ENCODE peak calls at places on chromosomes 11 and 22, in seven cellular contexts. T, U, W, Y, O, V and P are unnamed samples.

GRCh38 chr11:35013514-35014191 is 97.2 kb downstream of the PDHX start:
- DNase-seq in T (no peak), U (peak), W (no peak), Y (no peak), O (peak), V (no peak), P (no peak)

GRCh38 chr22:37508431-37508963 is 10.7 kb downstream of the CARD10 start:
- DNase-seq in T (peak), U (no peak), W (no peak), Y (no peak), O (no peak), V (no peak), P (no peak)

GRCh38 chr22:37569921-37570660 is 9.8 kb downstream of the LGALS2 start:
- DNase-seq in T (peak), U (no peak), W (peak), Y (no peak), O (no peak), V (no peak), P (no peak)

GRCh38 chr11:19076744-19077589 is 16.4 kb upstream of the MRGPRX2 start:
- DNase-seq in T (no peak), U (peak), W (peak), Y (peak), O (peak), V (peak), P (no peak)

GRCh38 chr11:12148466-12148865 is 38.1 kb downstream of the MICAL2 start:
- DNase-seq in T (no peak), U (no peak), W (no peak), Y (no peak), O (no peak), V (no peak), P (no peak)

GRCh38 chr22:38196791-38197429 is 4.9 kb upstream of the MAFF start:
- DNase-seq in T (no peak), U (no peak), W (peak), Y (no peak), O (no peak), V (no peak), P (no peak)

GRCh38 chr22:44182591-44183588 is 2.2 kb downstream of the PARVG start:
- DNase-seq in T (peak), U (peak), W (no peak), Y (no peak), O (no peak), V (peak), P (no peak)

GRCh38 chr11:46658259-46658658 is 40.9 kb downstream of the ATG13 start:
- DNase-seq in T (no peak), U (no peak), W (no peak), Y (no peak), O (no peak), V (no peak), P (peak)

GRCh38 chr11:121054266-121054665 is 30.4 kb downstream of the TBCEL start:
- DNase-seq in T (no peak), U (no peak), W (no peak), Y (no peak), O (no peak), V (no peak), P (no peak)

GRCh38 chr11:17560281-17561110 is 13.4 kb downstream of the OTOG start:
- DNase-seq in T (no peak), U (no peak), W (no peak), Y (no peak), O (no peak), V (no peak), P (no peak)

GRCh38 chr11:31397239-31397834 is 27.7 kb downstream of the DNAJC24 start:
- DNase-seq in T (no peak), U (no peak), W (peak), Y (no peak), O (peak), V (no peak), P (no peak)

GRCh38 chr22:22685586-22685985 is 41.2 kb downstream of the GGTLC2 start:
- DNase-seq in T (no peak), U (no peak), W (no peak), Y (no peak), O (no peak), V (no peak), P (no peak)

GRCh38 chr22:22207845-22208564 is 36.6 kb upstream of the VPREB1 start:
- DNase-seq in T (peak), U (peak), W (peak), Y (no peak), O (peak), V (peak), P (peak)

GRCh38 chr22:49188591-49188990 is 639.1 kb downstream of the BRD1 start:
- DNase-seq in T (no peak), U (no peak), W (no peak), Y (no peak), O (no peak), V (no peak), P (no peak)

GRCh38 chr11:11843233-11843632 is 1.5 kb downstream of the USP47 start:
- DNase-seq in T (no peak), U (no peak), W (no peak), Y (no peak), O (peak), V (peak), P (peak)

GRCh38 chr11:116895053-116895757 is 57.8 kb upstream of the APOA1 start:
- DNase-seq in T (no peak), U (no peak), W (peak), Y (no peak), O (no peak), V (peak), P (no peak)

GRCh38 chr22:48486163-48486957 is 1341.3 kb downstream of the BRD1 start:
- DNase-seq in T (no peak), U (no peak), W (no peak), Y (no peak), O (no peak), V (no peak), P (no peak)

GRCh38 chr11:69242583-69242940 is 51.4 kb upstream of the MYEOV start:
- DNase-seq in T (no peak), U (no peak), W (no peak), Y (no peak), O (peak), V (no peak), P (no peak)

GRCh38 chr11:119318240-119319135 is 1.6 kb upstream of the MCAM start:
- DNase-seq in T (no peak), U (peak), W (peak), Y (no peak), O (no peak), V (no peak), P (no peak)

GRCh38 chr22:49657275-49657973 is 170.2 kb downstream of the BRD1 start:
- DNase-seq in T (peak), U (peak), W (no peak), Y (no peak), O (peak), V (no peak), P (no peak)

GRCh38 chr11:26621147-26621546 is 49.1 kb upstream of the MUC15 start:
- DNase-seq in T (no peak), U (no peak), W (no peak), Y (no peak), O (no peak), V (no peak), P (peak)

GRCh38 chr22:48244388-48245118 is 1482.1 kb downstream of the TBC1D22A start:
- DNase-seq in T (no peak), U (no peak), W (no peak), Y (no peak), O (no peak), V (no peak), P (no peak)

GRCh38 chr22:36986242-36986821 is 32.9 kb downstream of the TST start:
- DNase-seq in T (no peak), U (no peak), W (peak), Y (no peak), O (no peak), V (no peak), P (no peak)

GRCh38 chr11:88378422-88379066 is 41.0 kb upstream of the CTSC start:
- DNase-seq in T (no peak), U (no peak), W (no peak), Y (no peak), O (no peak), V (no peak), P (no peak)

GRCh38 chr22:25360891-25361645 is 141.6 kb downstream of the CRYBB2 start:
- DNase-seq in T (peak), U (no peak), W (no peak), Y (no peak), O (no peak), V (no peak), P (no peak)

GRCh38 chr22:19823191-19823590 is 31.5 kb downstream of the GNB1L start:
- DNase-seq in T (peak), U (no peak), W (no peak), Y (no peak), O (no peak), V (no peak), P (no peak)

GRCh38 chr11:5922749-5923426 is 19.2 kb upstream of the OR56A3 start:
- DNase-seq in T (no peak), U (no peak), W (no peak), Y (no peak), O (no peak), V (no peak), P (no peak)

GRCh38 chr11:58286249-58286648 is 18.2 kb upstream of the OR10W1 start:
- DNase-seq in T (no peak), U (no peak), W (peak), Y (no peak), O (peak), V (no peak), P (peak)

GRCh38 chr11:76599041-76600013 is 71.2 kb downstream of the LRRC32 start:
- DNase-seq in T (peak), U (no peak), W (peak), Y (no peak), O (no peak), V (no peak), P (no peak)

GRCh38 chr11:72996959-72997358 is 145.2 kb downstream of the FCHSD2 start:
- DNase-seq in T (no peak), U (no peak), W (no peak), Y (no peak), O (no peak), V (no peak), P (no peak)

GRCh38 chr11:72591785-72592490 is 82.3 kb downstream of the PDE2A start:
- DNase-seq in T (no peak), U (peak), W (no peak), Y (no peak), O (peak), V (no peak), P (no peak)

GRCh38 chr22:21650823-21651520 is 8.9 kb downstream of the SDF2L1 start:
- DNase-seq in T (no peak), U (no peak), W (peak), Y (no peak), O (no peak), V (no peak), P (no peak)

GRCh38 chr11:117914398-117914761 is 14.8 kb downstream of the TMPRSS13 start:
- DNase-seq in T (no peak), U (no peak), W (no peak), Y (no peak), O (no peak), V (no peak), P (no peak)

GRCh38 chr11:63682045-63682915 is 980 bp downstream of the RTN3 start:
- DNase-seq in T (no peak), U (no peak), W (peak), Y (peak), O (no peak), V (peak), P (no peak)

GRCh38 chr11:11493698-11494097 is 128.1 kb downstream of the GALNT18 start:
- DNase-seq in T (no peak), U (no peak), W (no peak), Y (no peak), O (no peak), V (no peak), P (no peak)

GRCh38 chr11:110433393-110434333 is 3.9 kb downstream of the FDX1 start:
- DNase-seq in T (no peak), U (no peak), W (peak), Y (no peak), O (peak), V (peak), P (no peak)